ENCODE peak calls at places on chromosomes 1 and 21, in six cellular contexts. E is fibroblast of lung, Y is lung, C is lower lobe of right lung, K is heart right ventricle, X is hepatocyte. W is an unnamed sample.

GRCh38 chr21:34054259-34054658 is 19.1 kb upstream of the MRPS6 start:
- DNase-seq in X (no peak), Y (no peak), E (no peak), K (no peak), C (no peak), W (peak; percentile 39)

GRCh38 chr1:239792157-239792556 is 299.5 kb upstream of the FMN2 start:
- DNase-seq in Y (no peak), C (no peak), E (no peak), K (no peak), X (no peak), W (no peak)

GRCh38 chr1:52552236-52552504 is 722 bp downstream of the TUT4 start:
- DNase-seq in K (peak; percentile 20), C (peak; percentile 49), X (peak; percentile 73), E (peak; percentile 74), Y (no peak), W (peak; percentile 48)

GRCh38 chr1:226405411-226405988 is 2.4 kb downstream of the PARP1 start:
- DNase-seq in E (no peak), X (no peak), K (no peak), Y (no peak), C (no peak), W (no peak)

GRCh38 chr1:41589395-41589794 is 104.9 kb upstream of the EDN2 start:
- DNase-seq in C (no peak), Y (no peak), K (no peak), E (no peak), X (no peak), W (no peak)

GRCh38 chr21:43697758-43698643 is 20.9 kb upstream of the PDXK start:
- DNase-seq in Y (no peak), E (peak; percentile 27), X (no peak), K (no peak), C (peak; percentile 18), W (no peak)

GRCh38 chr1:21124846-21125245 is 51.9 kb downstream of the EIF4G3 start:
- DNase-seq in C (no peak), Y (no peak), X (no peak), E (peak; percentile 69), K (no peak), W (no peak)

GRCh38 chr1:188365874-188366273 is 1537.1 kb downstream of the PLA2G4A start:
- DNase-seq in C (no peak), K (no peak), E (no peak), X (no peak), Y (no peak), W (no peak)

GRCh38 chr1:198187973-198188588 is 31.3 kb downstream of the NEK7 start:
- DNase-seq in K (no peak), X (no peak), E (no peak), Y (no peak), C (no peak), W (peak; percentile 57)

GRCh38 chr1:56477164-56478111 is 101.9 kb downstream of the PLPP3 start:
- DNase-seq in K (peak; percentile 73), Y (peak; percentile 74), X (peak; percentile 61), E (peak; percentile 63), C (peak; percentile 79), W (no peak)

GRCh38 chr21:34846214-34846575 is 177.4 kb downstream of the CLIC6 start:
- DNase-seq in E (no peak), Y (no peak), K (no peak), X (no peak), C (no peak), W (no peak)

GRCh38 chr1:94319319-94320180 is 82.2 kb upstream of the ARHGAP29 start:
- DNase-seq in X (no peak), Y (no peak), C (no peak), K (no peak), E (no peak), W (no peak)

GRCh38 chr21:42760977-42761751 is 107.7 kb downstream of the PDE9A start:
- DNase-seq in C (peak; percentile 39), E (no peak), Y (no peak), K (no peak), X (peak; percentile 78), W (peak; percentile 83)

GRCh38 chr1:30359821-30360220 is 363.6 kb downstream of the MATN1 start:
- DNase-seq in K (no peak), X (no peak), Y (no peak), E (no peak), C (no peak), W (no peak)

GRCh38 chr1:220528049-220528678 is at the start of gene MARK1:
- DNase-seq in K (peak; percentile 82), X (peak; percentile 82), E (peak; percentile 46), C (peak; percentile 54), Y (peak; percentile 35), W (peak; percentile 31)

GRCh38 chr1:79353224-79353623 is 346.7 kb upstream of the ADGRL4 start:
- DNase-seq in C (no peak), Y (no peak), K (peak; percentile 33), E (peak; percentile 71), X (peak; percentile 53), W (peak; percentile 5)

GRCh38 chr21:33924079-33924765 is 8.6 kb upstream of the ATP5PO start:
- DNase-seq in X (peak; percentile 94), E (peak; percentile 81), Y (peak; percentile 88), K (peak; percentile 89), C (peak; percentile 91), W (peak; percentile 90)

GRCh38 chr21:39976805-39977204 is 109.6 kb downstream of the PCP4 start:
- DNase-seq in X (no peak), Y (no peak), K (no peak), E (no peak), C (no peak), W (no peak)

GRCh38 chr1:203807211-203807610 is 11.8 kb downstream of the ZBED6 start:
- DNase-seq in C (no peak), X (peak; percentile 15), E (peak; percentile 80), Y (no peak), K (no peak), W (no peak)

GRCh38 chr1:36408479-36408878 is 10.8 kb upstream of the LSM10 start:
- DNase-seq in K (no peak), Y (no peak), X (no peak), C (no peak), E (peak; percentile 35), W (no peak)

GRCh38 chr1:3747903-3748302 is 4.3 kb upstream of the CCDC27 start:
- DNase-seq in K (no peak), E (no peak), Y (no peak), C (no peak), X (no peak), W (no peak)
- H3K4me3 ChIP-seq in K (peak overlapping the region; percentile 87), E (peak overlapping the region; percentile 54), Y (no peak overlapping the region), C (peak overlapping the region; percentile 78), X (no peak overlapping the region), W (no peak overlapping the region)

GRCh38 chr1:2923351-2923750 is 97.9 kb upstream of the ACTRT2 start:
- DNase-seq in X (no peak), C (no peak), K (no peak), E (no peak), Y (no peak), W (no peak)

GRCh38 chr1:2919826-2920225 is 101.4 kb upstream of the ACTRT2 start:
- DNase-seq in K (no peak), C (no peak), X (no peak), Y (no peak), E (no peak), W (no peak)

GRCh38 chr1:2918441-2918840 is 102.8 kb upstream of the ACTRT2 start:
- DNase-seq in E (no peak), C (no peak), Y (no peak), K (no peak), X (no peak), W (no peak)

GRCh38 chr1:2921970-2922686 is 99.1 kb upstream of the ACTRT2 start:
- DNase-seq in Y (no peak), E (no peak), K (no peak), X (no peak), C (no peak), W (peak; percentile 12)

DNA sequence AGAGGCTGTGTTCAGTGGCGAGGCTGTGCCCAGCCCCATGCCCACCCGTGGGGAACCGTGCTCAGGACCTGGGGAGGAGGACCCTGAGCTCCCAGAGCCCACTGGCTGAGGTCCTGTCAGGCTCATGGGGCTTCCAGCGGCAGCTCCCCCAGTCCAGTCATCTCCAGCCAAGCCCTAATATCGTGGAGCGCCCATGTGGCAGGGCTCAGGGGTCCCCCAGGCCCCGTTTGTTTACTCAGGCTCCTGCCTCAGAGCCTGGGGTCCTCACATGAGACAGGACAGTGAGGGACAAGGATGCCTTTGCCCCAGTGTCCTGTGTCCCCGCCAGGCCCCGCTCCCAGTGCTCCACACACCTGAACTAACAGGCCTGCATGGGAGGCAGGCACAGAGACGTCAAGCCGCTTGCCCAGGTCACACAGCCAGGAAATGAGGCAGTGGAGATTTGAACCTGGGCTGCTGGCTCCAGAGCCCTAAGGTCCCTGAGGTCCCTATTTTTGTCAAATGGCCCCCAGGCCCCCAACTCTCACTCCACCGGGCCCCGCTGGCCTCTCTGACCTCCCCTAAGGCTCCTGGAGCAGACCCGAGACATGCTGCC is 100.7 kb upstream of the ACTRT2 start:
- DNase-seq in K (no peak), Y (no peak), E (no peak), X (no peak), C (no peak), W (no peak)
- H3K4me3 ChIP-seq in K (no peak overlapping the region), Y (no peak overlapping the region), E (no peak overlapping the region), X (no peak overlapping the region), C (no peak overlapping the region), W (no peak overlapping the region)

GRCh38 chr1:223144431-223144830 is 1.4 kb upstream of the TLR5 start:
- DNase-seq in X (no peak), C (no peak), E (no peak), Y (no peak), K (no peak), W (no peak)

GRCh38 chr1:223142795-223143759 is at the start of gene TLR5:
- DNase-seq in X (peak; percentile 90), Y (peak; percentile 90), K (peak; percentile 84), E (peak; percentile 14), C (peak; percentile 95), W (peak; percentile 89)

GRCh38 chr1:223144914-223145313 is 1.9 kb upstream of the TLR5 start:
- DNase-seq in Y (no peak), X (no peak), K (no peak), C (no peak), E (no peak), W (no peak)

GRCh38 chr1:223142269-223142668 is 779 bp downstream of the TLR5 start:
- DNase-seq in X (no peak), E (no peak), C (no peak), Y (no peak), K (no peak), W (no peak)

GRCh38 chr1:223143760-223144248 is 756 bp upstream of the TLR5 start:
- DNase-seq in E (no peak), K (no peak), C (peak; percentile 78), Y (peak; percentile 48), X (peak; percentile 48), W (peak; percentile 61)
- H3K4me3 ChIP-seq in E (no peak overlapping the region), K (no peak overlapping the region), C (peak overlapping the region; percentile 69), Y (no peak overlapping the region), X (no peak overlapping the region), W (no peak overlapping the region)

GRCh38 chr1:243315455-243315854 is 59.6 kb downstream of the SDCCAG8 start:
- DNase-seq in C (no peak), K (no peak), Y (no peak), X (no peak), E (no peak), W (no peak)

GRCh38 chr1:243313635-243314536 is 58.0 kb downstream of the SDCCAG8 start:
- DNase-seq in E (no peak), K (no peak), Y (no peak), C (no peak), X (no peak), W (no peak)

GRCh38 chr1:243316366-243316989 is 60.6 kb downstream of the SDCCAG8 start:
- DNase-seq in X (no peak), C (no peak), E (no peak), K (no peak), Y (no peak), W (no peak)

GRCh38 chr1:243312962-243313634 is 57.3 kb downstream of the SDCCAG8 start:
- DNase-seq in C (no peak), Y (no peak), E (no peak), X (no peak), K (no peak), W (no peak)

GRCh38 chr1:243315933-243316332 is 60.1 kb downstream of the SDCCAG8 start:
- DNase-seq in C (no peak), Y (no peak), E (no peak), X (no peak), K (no peak), W (no peak)
- H3K4me3 ChIP-seq in C (no peak overlapping the region), Y (no peak overlapping the region), E (no peak overlapping the region), X (no peak overlapping the region), K (no peak overlapping the region), W (no peak overlapping the region)

W was measured in small intestine.